ENCODE peak calls at places on chromosomes 1 and 21, in seven cellular contexts. K, M, O, B, A, N and W are unnamed samples.

GRCh38 chr1:150836129-150836773 is 28.2 kb upstream of the CTSK start:
- DNase-seq in K (no peak), N (peak; percentile 46), O (no peak), A (no peak), M (no peak), B (no peak), W (peak; percentile 36)

GRCh38 chr1:3918966-3919611 is 19.0 kb upstream of the C1orf174 start:
- DNase-seq in B (no peak), M (no peak), N (no peak), A (no peak), O (no peak), K (peak; percentile 42), W (no peak)

GRCh38 chr1:3670823-3671251 is 18.5 kb downstream of the TP73 start:
- DNase-seq in N (no peak), K (peak; percentile 53), B (no peak), A (no peak), O (peak; percentile 44), M (peak; percentile 3), W (no peak)

GRCh38 chr1:65459397-65459768 is 38.9 kb downstream of the LEPR start:
- DNase-seq in O (peak; percentile 59), A (no peak), K (no peak), B (peak; percentile 44), N (peak; percentile 44), M (no peak), W (peak; percentile 31)

GRCh38 chr1:7675431-7676273 is 95.4 kb upstream of the VAMP3 start:
- DNase-seq in M (no peak), B (no peak), K (no peak), A (no peak), O (no peak), N (no peak), W (no peak)

GRCh38 chr1:24981632-24982007 is 51.5 kb upstream of the RUNX3 start:
- DNase-seq in M (no peak), A (no peak), K (peak; percentile 13), O (no peak), N (no peak), B (no peak), W (no peak)

GRCh38 chr1:155017946-155018316 is 15.3 kb downstream of the ZBTB7B start:
- DNase-seq in M (no peak), B (no peak), A (no peak), N (no peak), O (no peak), K (no peak), W (no peak)

GRCh38 chr1:56617141-56617540 is 28.0 kb upstream of the PRKAA2 start:
- DNase-seq in A (no peak), O (no peak), K (no peak), N (no peak), M (peak; percentile 57), B (peak; percentile 71), W (peak; percentile 7)

GRCh38 chr1:154778944-154779343 is 91.1 kb downstream of the KCNN3 start:
- DNase-seq in M (no peak), O (no peak), A (no peak), K (no peak), N (no peak), B (no peak), W (no peak)

GRCh38 chr1:92944901-92945747 is 16.1 kb downstream of the DIPK1A start:
- DNase-seq in M (no peak), O (no peak), B (no peak), A (no peak), K (no peak), N (no peak), W (no peak)

GRCh38 chr1:41623736-41624135 is 139.3 kb upstream of the EDN2 start:
- DNase-seq in K (no peak), B (no peak), A (no peak), N (no peak), M (no peak), O (peak; percentile 40), W (no peak)

GRCh38 chr21:18204931-18205330 is 39.7 kb upstream of the CHODL start:
- DNase-seq in K (no peak), O (no peak), N (no peak), A (no peak), B (no peak), M (no peak), W (no peak)

GRCh38 chr1:228555074-228555989 is 68.2 kb downstream of the RNF187 start:
- DNase-seq in A (no peak), K (no peak), N (no peak), B (no peak), M (no peak), O (peak; percentile 58), W (peak; percentile 14)

GRCh38 chr1:161298116-161298515 is 11.7 kb downstream of the MPZ start:
- DNase-seq in O (no peak), N (no peak), K (no peak), M (no peak), B (no peak), A (no peak), W (no peak)

GRCh38 chr1:31671556-31672201 is 27.0 kb upstream of the PEF1 start:
- DNase-seq in M (no peak), O (no peak), K (no peak), B (no peak), N (no peak), A (no peak), W (no peak)

GRCh38 chr21:45417256-45417950 is 12.4 kb downstream of the COL18A1 start:
- DNase-seq in B (no peak), N (no peak), A (no peak), K (peak; percentile 31), M (no peak), O (peak; percentile 52), W (no peak)

GRCh38 chr1:102838016-102838415 is 270.3 kb downstream of the COL11A1 start:
- DNase-seq in N (no peak), O (no peak), K (no peak), M (no peak), B (no peak), A (no peak), W (no peak)

GRCh38 chr1:102833171-102833570 is 275.2 kb downstream of the COL11A1 start:
- DNase-seq in O (no peak), M (peak; percentile 67), B (no peak), N (no peak), A (no peak), K (no peak), W (no peak)

GRCh38 chr1:102836991-102837390 is 271.3 kb downstream of the COL11A1 start:
- DNase-seq in O (no peak), K (no peak), B (no peak), A (no peak), M (peak; percentile 83), N (no peak), W (no peak)

GRCh38 chr1:102837551-102837950 is 270.8 kb downstream of the COL11A1 start:
- DNase-seq in B (no peak), N (no peak), A (no peak), O (no peak), K (no peak), M (peak; percentile 96), W (no peak)

GRCh38 chr1:102834688-102835320 is 273.5 kb downstream of the COL11A1 start:
- DNase-seq in B (peak; percentile 12), M (peak; percentile 91), N (peak; percentile 2), A (no peak), K (no peak), O (no peak), W (peak; percentile 7)
- TF ChIP-seq CTCF in B (no peak), M (no peak), N (no peak), A (no peak), K (no peak), O (no peak), W (no peak)

GRCh38 chr1:46446646-46447498 is 42.8 kb upstream of the DMBX1 start:
- DNase-seq in A (peak; percentile 78), M (peak; percentile 54), N (peak; percentile 68), K (peak; percentile 75), B (peak; percentile 62), O (peak; percentile 99), W (peak; percentile 61)
- H3K4me3 ChIP-seq in A (no peak overlapping the region), M (no peak overlapping the region), N (no peak overlapping the region), K (no peak overlapping the region), B (no peak overlapping the region), O (no peak overlapping the region), W (no peak overlapping the region)

GRCh38 chr1:52756020-52756419 is 29.8 kb downstream of the ZYG11B start:
- DNase-seq in O (peak; percentile 49), N (no peak), K (no peak), M (no peak), B (no peak), A (no peak), W (no peak)

GRCh38 chr1:52751589-52752306 is 25.5 kb downstream of the ZYG11B start:
- DNase-seq in K (no peak), M (no peak), A (no peak), O (no peak), B (no peak), N (peak; percentile 82), W (peak; percentile 50)

GRCh38 chr1:52748119-52748518 is 21.9 kb downstream of the ZYG11B start:
- DNase-seq in M (no peak), N (peak; percentile 44), K (no peak), A (no peak), B (peak; percentile 8), O (no peak), W (peak; percentile 25)

GRCh38 chr1:52753169-52753568 is 26.9 kb downstream of the ZYG11B start:
- DNase-seq in A (no peak), O (no peak), M (no peak), N (no peak), B (no peak), K (no peak), W (no peak)

GRCh38 chr1:52752427-52752826 is 26.2 kb downstream of the ZYG11B start:
- DNase-seq in A (no peak), B (no peak), K (no peak), N (no peak), O (no peak), M (no peak), W (no peak)
- TF ChIP-seq CTCF in A (no peak), B (no peak), K (no peak), N (no peak), O (no peak), M (no peak), W (no peak)

DNA sequence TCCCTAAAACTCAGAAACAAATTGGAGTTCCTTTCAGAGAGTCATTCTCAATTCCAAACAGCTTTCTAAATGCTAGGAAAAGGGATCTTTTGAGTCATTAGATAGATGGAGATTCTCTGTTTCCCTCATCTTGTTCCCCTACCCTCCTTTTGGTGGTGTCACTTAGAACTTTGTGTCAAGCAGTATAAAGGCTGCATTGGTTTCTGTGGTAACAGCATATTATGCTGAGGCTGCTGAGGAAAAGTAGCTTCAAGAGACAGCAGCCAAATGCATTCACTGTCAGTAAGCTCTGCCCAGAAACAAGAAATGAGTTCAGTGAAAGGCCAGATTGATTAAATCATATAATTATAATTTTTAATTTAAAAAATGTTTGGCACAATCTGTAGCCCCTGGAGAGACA is 144.2 kb downstream of the LRRC40 start:
- DNase-seq in O (no peak), K (no peak), N (no peak), B (no peak), M (no peak), A (no peak), W (no peak)
- H3K4me3 ChIP-seq in O (no peak overlapping the region), K (no peak overlapping the region), N (no peak overlapping the region), B (no peak overlapping the region), M (no peak overlapping the region), A (no peak overlapping the region), W (no peak overlapping the region)

DNA sequence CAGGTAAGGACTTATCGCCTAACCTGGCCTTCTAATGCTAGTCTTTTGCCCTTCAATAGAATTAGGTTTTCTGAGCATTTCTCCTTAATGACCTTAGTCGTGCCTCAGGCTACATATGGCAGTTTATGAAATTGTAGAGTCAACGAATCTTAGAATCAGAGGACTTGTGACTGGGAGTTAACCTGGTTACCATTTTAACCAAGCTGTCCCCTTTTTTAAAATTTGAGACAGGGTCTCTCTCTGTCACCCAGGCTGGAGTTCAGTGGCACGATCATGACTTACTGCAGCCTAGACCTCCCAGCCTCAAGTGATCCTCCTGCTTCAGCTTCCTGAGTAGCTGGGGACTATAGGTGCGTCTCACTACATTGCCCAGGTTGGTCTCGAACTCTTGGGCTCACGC is 53.5 kb upstream of the DMRTB1 start:
- DNase-seq in O (peak; percentile 26), B (no peak), N (no peak), A (no peak), M (peak; percentile 32), K (no peak), W (no peak)
- TF ChIP-seq CTCF in O (no peak), B (no peak), N (no peak), A (no peak), M (no peak), K (no peak), W (no peak)